ENCODE peak calls at places on chromosomes 12 and 14, in ten cellular contexts. R is tibial artery; N is heart left ventricle; J is BE2C; V is astrocyte of the spinal cord; U is GM04504; K is effector memory CD8-positive, alpha-beta T cell; O is T-helper 2 cell; Z is GM20000; X is tibial nerve. M is an unnamed sample.

GRCh38 chr14:22973217-22974032 is 8.9 kb downstream of the AJUBA start:
- DNase-seq in K (peak; percentile 51), O (no peak), X (no peak), R (no peak), U (no peak), N (no peak), V (peak; percentile 74), J (peak; percentile 55), Z (peak; percentile 62), M (no peak)

GRCh38 chr12:65941388-65941787 is 117.1 kb downstream of the HMGA2 start:
- DNase-seq in K (no peak), R (no peak), U (peak; percentile 78), V (peak; percentile 93), X (no peak), J (no peak), Z (no peak), O (no peak), N (no peak), M (no peak)

GRCh38 chr14:42606839-42607238 is 1000.2 kb downstream of the LRFN5 start:
- DNase-seq in R (no peak), X (no peak), U (no peak), K (no peak), V (no peak), Z (no peak), N (no peak), J (no peak), O (no peak), M (no peak)

GRCh38 chr12:123949118-123949774 is 23.4 kb downstream of the CCDC92 start:
- DNase-seq in K (no peak), Z (no peak), X (no peak), O (no peak), J (no peak), N (no peak), U (no peak), R (no peak), V (no peak), M (no peak)

GRCh38 chr12:3726455-3726854 is 26.5 kb downstream of the CRACR2A start:
- DNase-seq in O (no peak), Z (no peak), K (no peak), J (no peak), X (no peak), U (no peak), R (no peak), V (no peak), N (no peak), M (no peak)

GRCh38 chr12:117228239-117228638 is 38.0 kb upstream of the FBXO21 start:
- DNase-seq in O (no peak), N (no peak), J (no peak), V (no peak), R (no peak), U (no peak), X (no peak), K (no peak), Z (no peak), M (no peak)

GRCh38 chr12:177980-178714 is 35.8 kb downstream of the SLC6A12 start:
- DNase-seq in R (no peak), N (peak; percentile 51), K (no peak), J (no peak), X (no peak), U (no peak), O (no peak), Z (no peak), V (no peak), M (no peak)

GRCh38 chr12:76587428-76588178 is 28.0 kb upstream of the OSBPL8 start:
- DNase-seq in K (no peak), V (no peak), N (no peak), Z (no peak), U (peak; percentile 42), O (no peak), J (no peak), X (no peak), R (no peak), M (no peak)

GRCh38 chr14:86038401-86038985 is 508.5 kb downstream of the FLRT2 start:
- DNase-seq in J (peak; percentile 60), Z (peak; percentile 56), K (peak; percentile 17), O (peak; percentile 0), N (peak; percentile 26), U (peak; percentile 19), V (peak; percentile 49), X (no peak), R (no peak), M (no peak)

GRCh38 chr14:22231022-22231421 is 358.0 kb downstream of the DAD1 start:
- DNase-seq in R (no peak), K (no peak), J (no peak), X (no peak), Z (peak; percentile 15), U (no peak), N (no peak), O (no peak), V (no peak), M (no peak)

GRCh38 chr14:35196571-35196970 is 74.2 kb downstream of the PRORP start:
- DNase-seq in J (no peak), X (no peak), N (no peak), O (no peak), K (no peak), Z (no peak), V (no peak), U (no peak), R (no peak), M (no peak)

M was measured in gastrocnemius medialis.